ENCODE peak calls at places on chromosomes 3 and 15, in seven cellular contexts. One of them, this sample, is unnamed.

GRCh38 chr3:42063886-42064285 is 27.3 kb upstream of the TRAK1 start:
- DNase-seq in DND-41: no peak
- DNase-seq in spleen: no peak
- DNase-seq in adrenal gland: no peak
- DNase-seq in GM12865: no peak
- DNase-seq in brain microvascular endothelial cell: peak; percentile 86
- DNase-seq in keratinocyte: peak; percentile 90
- DNase-seq in this sample: no peak

GRCh38 chr15:82855286-82856092 is 46.1 kb downstream of the WHAMM start:
- DNase-seq in DND-41: no peak
- DNase-seq in keratinocyte: no peak
- DNase-seq in spleen: no peak
- DNase-seq in GM12865: no peak
- DNase-seq in adrenal gland: peak; percentile 50
- DNase-seq in brain microvascular endothelial cell: no peak
- DNase-seq in this sample: no peak

GRCh38 chr3:143045639-143046038 is 44.3 kb downstream of the U2SURP start:
- DNase-seq in adrenal gland: no peak
- DNase-seq in GM12865: no peak
- DNase-seq in keratinocyte: no peak
- DNase-seq in brain microvascular endothelial cell: no peak
- DNase-seq in spleen: no peak
- DNase-seq in DND-41: no peak
- DNase-seq in this sample: no peak

GRCh38 chr15:101276501-101277037 is 716 bp downstream of the SELENOS start:
- DNase-seq in spleen: no peak
- DNase-seq in keratinocyte: no peak
- DNase-seq in adrenal gland: peak; percentile 57
- DNase-seq in brain microvascular endothelial cell: peak; percentile 44
- DNase-seq in DND-41: peak; percentile 57
- DNase-seq in GM12865: peak; percentile 84
- DNase-seq in this sample: no peak

GRCh38 chr3:52355526-52355925 is 39.4 kb downstream of the DNAH1 start:
- DNase-seq in GM12865: no peak
- DNase-seq in brain microvascular endothelial cell: no peak
- DNase-seq in adrenal gland: no peak
- DNase-seq in DND-41: no peak
- DNase-seq in spleen: peak; percentile 60
- DNase-seq in keratinocyte: no peak
- DNase-seq in this sample: no peak

GRCh38 chr3:193800138-193801043 is 207.4 kb downstream of the OPA1 start:
- DNase-seq in spleen: no peak
- DNase-seq in GM12865: no peak
- DNase-seq in adrenal gland: no peak
- DNase-seq in brain microvascular endothelial cell: no peak
- DNase-seq in keratinocyte: no peak
- DNase-seq in DND-41: no peak
- DNase-seq in this sample: no peak

GRCh38 chr15:43915820-43916660 is 89.2 kb downstream of the WDR76 start:
- DNase-seq in spleen: no peak
- DNase-seq in adrenal gland: no peak
- DNase-seq in GM12865: no peak
- DNase-seq in keratinocyte: no peak
- DNase-seq in brain microvascular endothelial cell: no peak
- DNase-seq in DND-41: no peak
- DNase-seq in this sample: no peak

GRCh38 chr3:86993704-86994103 is 2.8 kb upstream of the VGLL3 start:
- DNase-seq in GM12865: no peak
- DNase-seq in adrenal gland: no peak
- DNase-seq in brain microvascular endothelial cell: peak; percentile 89
- DNase-seq in keratinocyte: no peak
- DNase-seq in spleen: no peak
- DNase-seq in DND-41: no peak
- DNase-seq in this sample: no peak

GRCh38 chr15:34808016-34808415 is 12.7 kb upstream of the ACTC1 start:
- DNase-seq in GM12865: no peak
- DNase-seq in adrenal gland: no peak
- DNase-seq in DND-41: no peak
- DNase-seq in spleen: no peak
- DNase-seq in keratinocyte: no peak
- DNase-seq in brain microvascular endothelial cell: peak; percentile 41
- DNase-seq in this sample: no peak

GRCh38 chr15:100849021-100849831 is 30.4 kb upstream of the ALDH1A3 start:
- DNase-seq in spleen: peak; percentile 83
- DNase-seq in brain microvascular endothelial cell: peak; percentile 7
- DNase-seq in DND-41: no peak
- DNase-seq in adrenal gland: no peak
- DNase-seq in GM12865: no peak
- DNase-seq in keratinocyte: no peak
- DNase-seq in this sample: peak; percentile 31

GRCh38 chr3:137852511-137852910 is 88.4 kb downstream of the SOX14 start:
- DNase-seq in DND-41: no peak
- DNase-seq in keratinocyte: no peak
- DNase-seq in adrenal gland: no peak
- DNase-seq in spleen: no peak
- DNase-seq in GM12865: no peak
- DNase-seq in brain microvascular endothelial cell: no peak
- DNase-seq in this sample: no peak

GRCh38 chr15:78280289-78281072 is 16.1 kb downstream of the DNAJA4 start:
- DNase-seq in GM12865: no peak
- DNase-seq in brain microvascular endothelial cell: no peak
- DNase-seq in DND-41: no peak
- DNase-seq in keratinocyte: no peak
- DNase-seq in adrenal gland: no peak
- DNase-seq in spleen: no peak
- DNase-seq in this sample: no peak

GRCh38 chr3:8069981-8070380 is 431.6 kb upstream of the LMCD1 start:
- DNase-seq in keratinocyte: no peak
- DNase-seq in brain microvascular endothelial cell: no peak
- DNase-seq in spleen: no peak
- DNase-seq in adrenal gland: no peak
- DNase-seq in DND-41: no peak
- DNase-seq in GM12865: no peak
- DNase-seq in this sample: no peak

GRCh38 chr3:36969540-36970432 is 23.1 kb downstream of the EPM2AIP1 start:
- DNase-seq in spleen: no peak
- DNase-seq in GM12865: peak; percentile 85
- DNase-seq in keratinocyte: peak; percentile 73
- DNase-seq in DND-41: peak; percentile 81
- DNase-seq in adrenal gland: peak; percentile 89
- DNase-seq in brain microvascular endothelial cell: peak; percentile 90
- DNase-seq in this sample: peak; percentile 67

GRCh38 chr3:15206662-15207576 is 873 bp downstream of the CAPN7 start:
- DNase-seq in spleen: peak; percentile 76
- DNase-seq in GM12865: peak; percentile 58
- DNase-seq in DND-41: peak; percentile 45
- DNase-seq in brain microvascular endothelial cell: peak; percentile 15
- DNase-seq in adrenal gland: peak; percentile 72
- DNase-seq in keratinocyte: no peak
- DNase-seq in this sample: no peak

GRCh38 chr3:122793568-122794416 is at the start of gene HSPBAP1:
- DNase-seq in brain microvascular endothelial cell: peak; percentile 91
- DNase-seq in GM12865: peak; percentile 94
- DNase-seq in spleen: peak; percentile 98
- DNase-seq in adrenal gland: peak; percentile 97
- DNase-seq in DND-41: peak; percentile 91
- DNase-seq in keratinocyte: peak; percentile 83
- DNase-seq in this sample: peak; percentile 84

GRCh38 chr3:24829011-24829581 is 334.4 kb upstream of the THRB start:
- DNase-seq in GM12865: no peak
- DNase-seq in brain microvascular endothelial cell: no peak
- DNase-seq in spleen: peak; percentile 75
- DNase-seq in DND-41: no peak
- DNase-seq in keratinocyte: no peak
- DNase-seq in adrenal gland: no peak
- DNase-seq in this sample: no peak

GRCh38 chr3:141289228-141289772 is 57.7 kb downstream of the PXYLP1 start:
- DNase-seq in GM12865: no peak
- DNase-seq in keratinocyte: no peak
- DNase-seq in brain microvascular endothelial cell: no peak
- DNase-seq in DND-41: no peak
- DNase-seq in spleen: no peak
- DNase-seq in adrenal gland: no peak
- DNase-seq in this sample: no peak

GRCh38 chr15:83166830-83167229 is 40.8 kb downstream of the HDGFL3 start:
- DNase-seq in spleen: no peak
- DNase-seq in keratinocyte: no peak
- DNase-seq in GM12865: no peak
- DNase-seq in adrenal gland: no peak
- DNase-seq in DND-41: no peak
- DNase-seq in brain microvascular endothelial cell: no peak
- DNase-seq in this sample: no peak

GRCh38 chr3:70231224-70231623 is 81.2 kb downstream of the MDFIC2 start:
- DNase-seq in spleen: no peak
- DNase-seq in adrenal gland: no peak
- DNase-seq in brain microvascular endothelial cell: no peak
- DNase-seq in DND-41: no peak
- DNase-seq in keratinocyte: no peak
- DNase-seq in GM12865: no peak
- DNase-seq in this sample: no peak

GRCh38 chr3:2657971-2658370 is 452.2 kb downstream of the IL5RA start:
- DNase-seq in brain microvascular endothelial cell: no peak
- DNase-seq in adrenal gland: no peak
- DNase-seq in keratinocyte: no peak
- DNase-seq in spleen: no peak
- DNase-seq in GM12865: no peak
- DNase-seq in DND-41: no peak
- DNase-seq in this sample: no peak

GRCh38 chr3:86254480-86254879 is 736.5 kb downstream of the VGLL3 start:
- DNase-seq in brain microvascular endothelial cell: no peak
- DNase-seq in GM12865: no peak
- DNase-seq in spleen: peak; percentile 44
- DNase-seq in keratinocyte: no peak
- DNase-seq in DND-41: no peak
- DNase-seq in adrenal gland: no peak
- DNase-seq in this sample: no peak

GRCh38 chr3:46091971-46092703 is 64.9 kb upstream of the XCR1 start:
- DNase-seq in GM12865: peak; percentile 29
- DNase-seq in spleen: no peak
- DNase-seq in adrenal gland: no peak
- DNase-seq in brain microvascular endothelial cell: no peak
- DNase-seq in keratinocyte: no peak
- DNase-seq in DND-41: no peak
- DNase-seq in this sample: no peak

GRCh38 chr15:82043130-82043673 is 2.6 kb downstream of the MEX3B start:
- DNase-seq in spleen: peak; percentile 76
- DNase-seq in GM12865: no peak
- DNase-seq in keratinocyte: no peak
- DNase-seq in adrenal gland: no peak
- DNase-seq in brain microvascular endothelial cell: no peak
- DNase-seq in DND-41: no peak
- DNase-seq in this sample: no peak

GRCh38 chr3:98809561-98809960 is 46.4 kb downstream of the ST3GAL6 start:
- DNase-seq in DND-41: no peak
- DNase-seq in adrenal gland: no peak
- DNase-seq in keratinocyte: no peak
- DNase-seq in GM12865: no peak
- DNase-seq in spleen: no peak
- DNase-seq in brain microvascular endothelial cell: no peak
- DNase-seq in this sample: no peak

GRCh38 chr3:63809607-63810006 is 9.5 kb upstream of the C3orf49 start:
- DNase-seq in spleen: no peak
- DNase-seq in keratinocyte: no peak
- DNase-seq in DND-41: no peak
- DNase-seq in brain microvascular endothelial cell: no peak
- DNase-seq in GM12865: no peak
- DNase-seq in adrenal gland: no peak
- DNase-seq in this sample: no peak

GRCh38 chr3:36942632-36943248 is 2.1 kb downstream of the TRANK1 start:
- DNase-seq in spleen: no peak
- DNase-seq in brain microvascular endothelial cell: no peak
- DNase-seq in DND-41: no peak
- DNase-seq in keratinocyte: no peak
- DNase-seq in adrenal gland: no peak
- DNase-seq in GM12865: no peak
- DNase-seq in this sample: no peak

DNA sequence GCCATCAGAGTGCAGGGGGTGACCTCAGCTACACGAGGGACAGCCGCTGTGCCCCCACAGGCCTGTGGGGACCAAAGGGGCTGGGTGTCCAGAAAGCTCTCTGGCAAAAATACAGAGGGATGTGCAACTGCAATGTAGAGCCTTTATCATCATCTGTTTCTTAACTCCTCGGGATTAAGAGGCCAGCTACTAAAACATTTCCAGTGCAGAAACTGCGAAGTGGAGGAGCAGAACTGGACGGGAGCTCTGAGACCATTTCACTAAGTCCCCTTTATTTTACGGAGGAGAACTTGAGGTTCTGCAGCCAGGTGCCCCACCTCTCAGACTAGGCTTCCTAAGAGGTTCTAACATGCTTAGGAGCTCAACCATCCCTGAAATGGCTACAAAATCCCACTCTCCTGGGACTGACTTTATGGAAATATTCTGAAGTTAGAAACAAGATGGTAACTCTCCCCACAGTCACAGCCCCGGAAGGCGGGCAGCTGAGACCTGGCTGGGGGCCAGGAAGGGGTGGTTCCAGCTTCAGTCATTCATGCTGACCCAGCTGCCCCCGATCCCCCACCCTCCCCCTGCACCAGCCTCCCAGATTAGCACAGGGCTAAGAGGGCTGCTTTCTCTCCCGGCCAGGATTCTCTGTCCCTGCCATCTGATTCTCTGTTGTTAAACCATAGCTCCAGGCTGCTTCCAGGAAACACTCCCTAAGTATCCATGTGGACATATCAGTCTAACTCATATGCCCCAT is 40.3 kb downstream of the UMPS start:
- DNase-seq in keratinocyte: no peak
- DNase-seq in DND-41: no peak
- DNase-seq in GM12865: peak; percentile 37
- DNase-seq in brain microvascular endothelial cell: no peak
- DNase-seq in spleen: peak; percentile 68
- DNase-seq in adrenal gland: peak; percentile 72
- DNase-seq in this sample: no peak
- H3K4me3 ChIP-seq in keratinocyte: no peak overlapping the region
- H3K4me3 ChIP-seq in DND-41: no peak overlapping the region
- H3K4me3 ChIP-seq in GM12865: no peak overlapping the region
- H3K4me3 ChIP-seq in brain microvascular endothelial cell: no peak overlapping the region
- H3K4me3 ChIP-seq in spleen: no peak overlapping the region
- H3K4me3 ChIP-seq in adrenal gland: no peak overlapping the region
- H3K4me3 ChIP-seq in this sample: no peak overlapping the region

GRCh38 chr3:169846458-169847193 is 23.1 kb downstream of the LRRC31 start:
- DNase-seq in spleen: no peak
- DNase-seq in adrenal gland: no peak
- DNase-seq in brain microvascular endothelial cell: peak; percentile 83
- DNase-seq in keratinocyte: peak; percentile 26
- DNase-seq in GM12865: peak; percentile 80
- DNase-seq in DND-41: no peak
- DNase-seq in this sample: no peak
- H3K4me3 ChIP-seq in spleen: no peak overlapping the region
- H3K4me3 ChIP-seq in adrenal gland: no peak overlapping the region
- H3K4me3 ChIP-seq in brain microvascular endothelial cell: no peak overlapping the region
- H3K4me3 ChIP-seq in keratinocyte: no peak overlapping the region
- H3K4me3 ChIP-seq in GM12865: no peak overlapping the region
- H3K4me3 ChIP-seq in DND-41: no peak overlapping the region
- H3K4me3 ChIP-seq in this sample: no peak overlapping the region

GRCh38 chr3:33936171-33936920 is 137.9 kb downstream of the PDCD6IP start:
- DNase-seq in keratinocyte: no peak
- DNase-seq in DND-41: no peak
- DNase-seq in GM12865: no peak
- DNase-seq in adrenal gland: no peak
- DNase-seq in spleen: no peak
- DNase-seq in brain microvascular endothelial cell: no peak
- DNase-seq in this sample: no peak
- H3K4me3 ChIP-seq in keratinocyte: no peak overlapping the region
- H3K4me3 ChIP-seq in DND-41: no peak overlapping the region
- H3K4me3 ChIP-seq in GM12865: no peak overlapping the region
- H3K4me3 ChIP-seq in adrenal gland: no peak overlapping the region
- H3K4me3 ChIP-seq in spleen: no peak overlapping the region
- H3K4me3 ChIP-seq in brain microvascular endothelial cell: no peak overlapping the region
- H3K4me3 ChIP-seq in this sample: no peak overlapping the region

GRCh38 chr15:68537097-68537496 is 41.7 kb upstream of the CORO2B start:
- DNase-seq in spleen: no peak
- DNase-seq in GM12865: no peak
- DNase-seq in brain microvascular endothelial cell: no peak
- DNase-seq in keratinocyte: no peak
- DNase-seq in adrenal gland: no peak
- DNase-seq in DND-41: no peak
- DNase-seq in this sample: no peak
- H3K4me3 ChIP-seq in spleen: no peak overlapping the region
- H3K4me3 ChIP-seq in GM12865: no peak overlapping the region
- H3K4me3 ChIP-seq in brain microvascular endothelial cell: no peak overlapping the region
- H3K4me3 ChIP-seq in keratinocyte: no peak overlapping the region
- H3K4me3 ChIP-seq in adrenal gland: no peak overlapping the region
- H3K4me3 ChIP-seq in DND-41: no peak overlapping the region
- H3K4me3 ChIP-seq in this sample: no peak overlapping the region

This sample was measured in Jurkat, Clone E6-1.